ENCODE peak calls at places on chromosome 4, in ten cellular contexts. One of them, this sample, is unnamed.
A peak's percentile ranks its signal among the peaks of the same experiment; 100 is the strongest.

GRCh38 chr4:170214101-170214500 is 124.3 kb upstream of the AADAT start:
- DNase-seq in AG08396: no peak
- DNase-seq in uterus: no peak
- DNase-seq in RCC 7860: no peak
- DNase-seq in stimulated activated naive CD8-positive, alpha-beta T cell treated with anti-CD3 and anti-CD28 coated beads, Interleukin-15, Interleukin-2, amounts not matched to agents 100 U/mL and 50 U/mL, for 24 hours: no peak
- DNase-seq in HT1080: no peak
- DNase-seq in stimulated activated CD8-positive, alpha-beta memory T cell treated with anti-CD3 and anti-CD28 coated beads, Interleukin-15, amount 100 ng/mL, for 48 hours: no peak
- DNase-seq in activated CD8-positive, alpha-beta memory T cell treated with anti-CD3 and anti-CD28 coated beads for 48 hours: no peak
- DNase-seq in iPS-NIHi11: no peak
- DNase-seq in RWPE2: no peak
- DNase-seq in this sample: no peak

GRCh38 chr4:98688416-98689290 is 30.2 kb upstream of the TSPAN5 start:
- DNase-seq in AG08396: peak; percentile 39
- DNase-seq in uterus: no peak
- DNase-seq in RCC 7860: peak; percentile 66
- DNase-seq in stimulated activated naive CD8-positive, alpha-beta T cell treated with anti-CD3 and anti-CD28 coated beads, Interleukin-15, Interleukin-2, amounts not matched to agents 100 U/mL and 50 U/mL, for 24 hours: peak; percentile 21
- DNase-seq in HT1080: peak; percentile 96
- DNase-seq in stimulated activated CD8-positive, alpha-beta memory T cell treated with anti-CD3 and anti-CD28 coated beads, Interleukin-15, amount 100 ng/mL, for 48 hours: no peak
- DNase-seq in activated CD8-positive, alpha-beta memory T cell treated with anti-CD3 and anti-CD28 coated beads for 48 hours: no peak
- DNase-seq in iPS-NIHi11: no peak
- DNase-seq in RWPE2: no peak
- DNase-seq in this sample: no peak

GRCh38 chr4:140281828-140282227 is 91.6 kb upstream of the SCOC start:
- DNase-seq in AG08396: no peak
- DNase-seq in uterus: no peak
- DNase-seq in RCC 7860: no peak
- DNase-seq in stimulated activated naive CD8-positive, alpha-beta T cell treated with anti-CD3 and anti-CD28 coated beads, Interleukin-15, Interleukin-2, amounts not matched to agents 100 U/mL and 50 U/mL, for 24 hours: no peak
- DNase-seq in HT1080: no peak
- DNase-seq in stimulated activated CD8-positive, alpha-beta memory T cell treated with anti-CD3 and anti-CD28 coated beads, Interleukin-15, amount 100 ng/mL, for 48 hours: no peak
- DNase-seq in activated CD8-positive, alpha-beta memory T cell treated with anti-CD3 and anti-CD28 coated beads for 48 hours: no peak
- DNase-seq in iPS-NIHi11: no peak
- DNase-seq in RWPE2: no peak
- DNase-seq in this sample: no peak

GRCh38 chr4:17613761-17614415 is 553 bp upstream of the MED28 start:
- DNase-seq in AG08396: peak; percentile 63
- DNase-seq in uterus: peak; percentile 24
- DNase-seq in RCC 7860: peak; percentile 56
- DNase-seq in stimulated activated naive CD8-positive, alpha-beta T cell treated with anti-CD3 and anti-CD28 coated beads, Interleukin-15, Interleukin-2, amounts not matched to agents 100 U/mL and 50 U/mL, for 24 hours: peak; percentile 8
- DNase-seq in HT1080: peak; percentile 6
- DNase-seq in stimulated activated CD8-positive, alpha-beta memory T cell treated with anti-CD3 and anti-CD28 coated beads, Interleukin-15, amount 100 ng/mL, for 48 hours: no peak
- DNase-seq in activated CD8-positive, alpha-beta memory T cell treated with anti-CD3 and anti-CD28 coated beads for 48 hours: no peak
- DNase-seq in iPS-NIHi11: no peak
- DNase-seq in RWPE2: no peak
- DNase-seq in this sample: peak; percentile 28

GRCh38 chr4:14924945-14925344 is 77.3 kb upstream of the CPEB2 start:
- DNase-seq in AG08396: no peak
- DNase-seq in uterus: no peak
- DNase-seq in RCC 7860: no peak
- DNase-seq in stimulated activated naive CD8-positive, alpha-beta T cell treated with anti-CD3 and anti-CD28 coated beads, Interleukin-15, Interleukin-2, amounts not matched to agents 100 U/mL and 50 U/mL, for 24 hours: no peak
- DNase-seq in HT1080: no peak
- DNase-seq in stimulated activated CD8-positive, alpha-beta memory T cell treated with anti-CD3 and anti-CD28 coated beads, Interleukin-15, amount 100 ng/mL, for 48 hours: no peak
- DNase-seq in activated CD8-positive, alpha-beta memory T cell treated with anti-CD3 and anti-CD28 coated beads for 48 hours: no peak
- DNase-seq in iPS-NIHi11: no peak
- DNase-seq in RWPE2: no peak
- DNase-seq in this sample: no peak

GRCh38 chr4:103075894-103076776 is at the start of gene SLC9B2:
- DNase-seq in AG08396: peak; percentile 84
- DNase-seq in uterus: peak; percentile 67
- DNase-seq in RCC 7860: no peak
- DNase-seq in stimulated activated naive CD8-positive, alpha-beta T cell treated with anti-CD3 and anti-CD28 coated beads, Interleukin-15, Interleukin-2, amounts not matched to agents 100 U/mL and 50 U/mL, for 24 hours: peak; percentile 65
- DNase-seq in HT1080: peak; percentile 60
- DNase-seq in stimulated activated CD8-positive, alpha-beta memory T cell treated with anti-CD3 and anti-CD28 coated beads, Interleukin-15, amount 100 ng/mL, for 48 hours: peak; percentile 41
- DNase-seq in activated CD8-positive, alpha-beta memory T cell treated with anti-CD3 and anti-CD28 coated beads for 48 hours: peak; percentile 33
- DNase-seq in iPS-NIHi11: peak; percentile 81
- DNase-seq in RWPE2: peak; percentile 62
- DNase-seq in this sample: peak; percentile 23

GRCh38 chr4:88793473-88793872 is 95.8 kb upstream of the NAP1L5 start:
- DNase-seq in AG08396: no peak
- DNase-seq in uterus: no peak
- DNase-seq in RCC 7860: no peak
- DNase-seq in stimulated activated naive CD8-positive, alpha-beta T cell treated with anti-CD3 and anti-CD28 coated beads, Interleukin-15, Interleukin-2, amounts not matched to agents 100 U/mL and 50 U/mL, for 24 hours: no peak
- DNase-seq in HT1080: no peak
- DNase-seq in stimulated activated CD8-positive, alpha-beta memory T cell treated with anti-CD3 and anti-CD28 coated beads, Interleukin-15, amount 100 ng/mL, for 48 hours: no peak
- DNase-seq in activated CD8-positive, alpha-beta memory T cell treated with anti-CD3 and anti-CD28 coated beads for 48 hours: no peak
- DNase-seq in iPS-NIHi11: no peak
- DNase-seq in RWPE2: no peak
- DNase-seq in this sample: no peak

GRCh38 chr4:186669159-186669720 is 54.4 kb downstream of the FAT1 start:
- DNase-seq in AG08396: peak; percentile 27
- DNase-seq in uterus: no peak
- DNase-seq in RCC 7860: no peak
- DNase-seq in stimulated activated naive CD8-positive, alpha-beta T cell treated with anti-CD3 and anti-CD28 coated beads, Interleukin-15, Interleukin-2, amounts not matched to agents 100 U/mL and 50 U/mL, for 24 hours: no peak
- DNase-seq in HT1080: no peak
- DNase-seq in stimulated activated CD8-positive, alpha-beta memory T cell treated with anti-CD3 and anti-CD28 coated beads, Interleukin-15, amount 100 ng/mL, for 48 hours: no peak
- DNase-seq in activated CD8-positive, alpha-beta memory T cell treated with anti-CD3 and anti-CD28 coated beads for 48 hours: no peak
- DNase-seq in iPS-NIHi11: peak; percentile 53
- DNase-seq in RWPE2: no peak
- DNase-seq in this sample: no peak

GRCh38 chr4:85166318-85166717 is 199.8 kb upstream of the WDFY3 start:
- DNase-seq in AG08396: no peak
- DNase-seq in uterus: no peak
- DNase-seq in RCC 7860: no peak
- DNase-seq in stimulated activated naive CD8-positive, alpha-beta T cell treated with anti-CD3 and anti-CD28 coated beads, Interleukin-15, Interleukin-2, amounts not matched to agents 100 U/mL and 50 U/mL, for 24 hours: no peak
- DNase-seq in HT1080: peak; percentile 9
- DNase-seq in stimulated activated CD8-positive, alpha-beta memory T cell treated with anti-CD3 and anti-CD28 coated beads, Interleukin-15, amount 100 ng/mL, for 48 hours: no peak
- DNase-seq in activated CD8-positive, alpha-beta memory T cell treated with anti-CD3 and anti-CD28 coated beads for 48 hours: no peak
- DNase-seq in iPS-NIHi11: no peak
- DNase-seq in RWPE2: no peak
- DNase-seq in this sample: no peak

GRCh38 chr4:184649971-184650855 is 675 bp downstream of the PRIMPOL start:
- DNase-seq in AG08396: peak; percentile 25
- DNase-seq in uterus: no peak
- DNase-seq in RCC 7860: no peak
- DNase-seq in stimulated activated naive CD8-positive, alpha-beta T cell treated with anti-CD3 and anti-CD28 coated beads, Interleukin-15, Interleukin-2, amounts not matched to agents 100 U/mL and 50 U/mL, for 24 hours: peak; percentile 29
- DNase-seq in HT1080: peak; percentile 38
- DNase-seq in stimulated activated CD8-positive, alpha-beta memory T cell treated with anti-CD3 and anti-CD28 coated beads, Interleukin-15, amount 100 ng/mL, for 48 hours: no peak
- DNase-seq in activated CD8-positive, alpha-beta memory T cell treated with anti-CD3 and anti-CD28 coated beads for 48 hours: no peak
- DNase-seq in iPS-NIHi11: no peak
- DNase-seq in RWPE2: no peak
- DNase-seq in this sample: no peak

GRCh38 chr4:119113033-119113655 is 22.5 kb upstream of the MYOZ2 start:
- DNase-seq in AG08396: peak; percentile 53
- DNase-seq in uterus: no peak
- DNase-seq in RCC 7860: peak; percentile 75
- DNase-seq in stimulated activated naive CD8-positive, alpha-beta T cell treated with anti-CD3 and anti-CD28 coated beads, Interleukin-15, Interleukin-2, amounts not matched to agents 100 U/mL and 50 U/mL, for 24 hours: no peak
- DNase-seq in HT1080: peak; percentile 95
- DNase-seq in stimulated activated CD8-positive, alpha-beta memory T cell treated with anti-CD3 and anti-CD28 coated beads, Interleukin-15, amount 100 ng/mL, for 48 hours: no peak
- DNase-seq in activated CD8-positive, alpha-beta memory T cell treated with anti-CD3 and anti-CD28 coated beads for 48 hours: no peak
- DNase-seq in iPS-NIHi11: no peak
- DNase-seq in RWPE2: no peak
- DNase-seq in this sample: no peak

GRCh38 chr4:75630174-75630931 is at the start of gene CDKL2:
- DNase-seq in AG08396: peak; percentile 73
- DNase-seq in uterus: peak; percentile 78
- DNase-seq in RCC 7860: no peak
- DNase-seq in stimulated activated naive CD8-positive, alpha-beta T cell treated with anti-CD3 and anti-CD28 coated beads, Interleukin-15, Interleukin-2, amounts not matched to agents 100 U/mL and 50 U/mL, for 24 hours: peak; percentile 88
- DNase-seq in HT1080: no peak
- DNase-seq in stimulated activated CD8-positive, alpha-beta memory T cell treated with anti-CD3 and anti-CD28 coated beads, Interleukin-15, amount 100 ng/mL, for 48 hours: peak; percentile 81
- DNase-seq in activated CD8-positive, alpha-beta memory T cell treated with anti-CD3 and anti-CD28 coated beads for 48 hours: peak; percentile 75
- DNase-seq in iPS-NIHi11: peak; percentile 97
- DNase-seq in RWPE2: peak; percentile 87
- DNase-seq in this sample: peak; percentile 68

GRCh38 chr4:70559216-70559830 is 32.7 kb upstream of the AMBN start:
- DNase-seq in AG08396: peak; percentile 45
- DNase-seq in uterus: peak; percentile 18
- DNase-seq in RCC 7860: peak; percentile 28
- DNase-seq in stimulated activated naive CD8-positive, alpha-beta T cell treated with anti-CD3 and anti-CD28 coated beads, Interleukin-15, Interleukin-2, amounts not matched to agents 100 U/mL and 50 U/mL, for 24 hours: peak; percentile 55
- DNase-seq in HT1080: peak; percentile 50
- DNase-seq in stimulated activated CD8-positive, alpha-beta memory T cell treated with anti-CD3 and anti-CD28 coated beads, Interleukin-15, amount 100 ng/mL, for 48 hours: no peak
- DNase-seq in activated CD8-positive, alpha-beta memory T cell treated with anti-CD3 and anti-CD28 coated beads for 48 hours: no peak
- DNase-seq in iPS-NIHi11: peak; percentile 66
- DNase-seq in RWPE2: no peak
- DNase-seq in this sample: peak; percentile 20

GRCh38 chr4:65242156-65242846 is 428.0 kb downstream of the EPHA5 start:
- DNase-seq in AG08396: no peak
- DNase-seq in uterus: no peak
- DNase-seq in RCC 7860: no peak
- DNase-seq in stimulated activated naive CD8-positive, alpha-beta T cell treated with anti-CD3 and anti-CD28 coated beads, Interleukin-15, Interleukin-2, amounts not matched to agents 100 U/mL and 50 U/mL, for 24 hours: no peak
- DNase-seq in HT1080: peak; percentile 78
- DNase-seq in stimulated activated CD8-positive, alpha-beta memory T cell treated with anti-CD3 and anti-CD28 coated beads, Interleukin-15, amount 100 ng/mL, for 48 hours: no peak
- DNase-seq in activated CD8-positive, alpha-beta memory T cell treated with anti-CD3 and anti-CD28 coated beads for 48 hours: no peak
- DNase-seq in iPS-NIHi11: no peak
- DNase-seq in RWPE2: no peak
- DNase-seq in this sample: no peak

GRCh38 chr4:26857278-26858034 is 3.2 kb upstream of the STIM2 start:
- DNase-seq in AG08396: peak; percentile 93
- DNase-seq in uterus: peak; percentile 85
- DNase-seq in RCC 7860: peak; percentile 75
- DNase-seq in stimulated activated naive CD8-positive, alpha-beta T cell treated with anti-CD3 and anti-CD28 coated beads, Interleukin-15, Interleukin-2, amounts not matched to agents 100 U/mL and 50 U/mL, for 24 hours: peak; percentile 94
- DNase-seq in HT1080: peak; percentile 71
- DNase-seq in stimulated activated CD8-positive, alpha-beta memory T cell treated with anti-CD3 and anti-CD28 coated beads, Interleukin-15, amount 100 ng/mL, for 48 hours: peak; percentile 90
- DNase-seq in activated CD8-positive, alpha-beta memory T cell treated with anti-CD3 and anti-CD28 coated beads for 48 hours: peak; percentile 92
- DNase-seq in iPS-NIHi11: peak; percentile 82
- DNase-seq in RWPE2: peak; percentile 89
- DNase-seq in this sample: no peak